ENCODE peak calls at places on chromosomes 7 and 10, in ten cellular contexts. M, H, Q, L, A, S, F, V, G and C are unnamed samples.

GRCh38 chr10:110679633-110680472 is 35.7 kb downstream of the RBM20 start:
- DNase-seq in L (no peak), F (no peak), M (no peak), S (no peak), Q (no peak), A (no peak), H (no peak), V (no peak), G (no peak), C (no peak)

GRCh38 chr7:39592586-39592985 is 26.4 kb downstream of the YAE1 start:
- DNase-seq in S (no peak), F (no peak), V (peak; percentile 37), M (no peak), G (no peak), A (no peak), H (peak; percentile 63), Q (no peak), L (no peak), C (no peak)

GRCh38 chr7:116075351-116076145 is 45.0 kb upstream of the TFEC start:
- DNase-seq in S (no peak), G (no peak), V (no peak), L (peak; percentile 3), M (no peak), A (no peak), H (no peak), Q (no peak), F (no peak), C (no peak)

GRCh38 chr7:80060218-80060806 is 74.3 kb upstream of the GNAI1 start:
- DNase-seq in A (no peak), Q (no peak), F (no peak), M (no peak), L (peak; percentile 31), H (peak; percentile 53), V (peak; percentile 50), G (peak; percentile 32), S (peak; percentile 38), C (no peak)

GRCh38 chr7:158957507-158957900 is 101.1 kb downstream of the DYNC2I1 start:
- DNase-seq in M (no peak), V (no peak), A (no peak), L (no peak), S (no peak), H (no peak), F (peak; percentile 57), Q (peak; percentile 4), G (peak; percentile 39), C (no peak)

GRCh38 chr7:73860859-73861258 is at the start of gene TMEM270:
- DNase-seq in L (no peak), Q (no peak), G (no peak), H (no peak), M (no peak), V (no peak), S (no peak), A (no peak), F (no peak), C (no peak)

GRCh38 chr10:47040041-47040491 is 128.8 kb downstream of the PTPN20 start:
- DNase-seq in L (no peak), A (no peak), M (no peak), S (no peak), Q (no peak), V (no peak), G (no peak), F (no peak), H (no peak), C (no peak)

GRCh38 chr10:18246967-18247366 is 106.7 kb downstream of the CACNB2 start:
- DNase-seq in L (no peak), A (no peak), G (no peak), Q (no peak), H (no peak), F (no peak), S (no peak), V (no peak), M (no peak), C (no peak)

GRCh38 chr10:106436123-106436740 is 728.3 kb downstream of the SORCS1 start:
- DNase-seq in G (no peak), V (peak; percentile 62), L (no peak), F (no peak), H (peak; percentile 29), Q (no peak), A (peak; percentile 70), S (no peak), M (no peak), C (no peak)

GRCh38 chr10:109018892-109019507 is 904.3 kb downstream of the XPNPEP1 start:
- DNase-seq in Q (no peak), H (no peak), L (no peak), M (no peak), S (peak; percentile 4), F (no peak), V (no peak), G (no peak), A (no peak), C (no peak)

GRCh38 chr10:127547997-127548396 is 1.1 kb upstream of the NPS start:
- DNase-seq in S (no peak), L (no peak), V (no peak), A (no peak), H (no peak), Q (no peak), F (no peak), G (no peak), M (no peak), C (no peak)

GRCh38 chr7:106915873-106916272 is 50.8 kb downstream of the PIK3CG start:
- DNase-seq in S (peak; percentile 82), F (no peak), A (no peak), G (no peak), Q (no peak), M (peak; percentile 51), H (no peak), V (no peak), L (no peak), C (peak; percentile 22)

GRCh38 chr7:20653636-20654035 is 38.2 kb downstream of the ABCB5 start:
- DNase-seq in V (no peak), F (no peak), L (no peak), Q (no peak), H (no peak), G (no peak), S (no peak), A (no peak), M (no peak), C (no peak)

GRCh38 chr10:38174341-38174740 is 80.2 kb downstream of the ZNF37A start:
- DNase-seq in S (no peak), M (no peak), L (no peak), F (no peak), Q (no peak), H (no peak), G (no peak), V (no peak), A (no peak), C (no peak)

GRCh38 chr10:62491597-62491996 is 117.4 kb downstream of the ZNF365 start:
- DNase-seq in V (no peak), H (no peak), S (no peak), M (no peak), G (no peak), Q (no peak), A (no peak), L (no peak), F (no peak), C (no peak)

GRCh38 chr10:131819241-131820072 is 81.4 kb upstream of the PPP2R2D start:
- DNase-seq in A (no peak), H (no peak), L (no peak), F (peak; percentile 6), Q (no peak), S (no peak), G (no peak), M (no peak), V (no peak), C (no peak)

GRCh38 chr7:143890558-143890957 is 11.4 kb downstream of the TCAF1 start:
- DNase-seq in S (no peak), F (no peak), M (no peak), H (no peak), L (no peak), Q (no peak), A (no peak), V (no peak), G (no peak), C (no peak)

GRCh38 chr10:64091889-64092288 is 570.7 kb downstream of the REEP3 start:
- DNase-seq in S (peak; percentile 19), F (peak; percentile 22), G (no peak), L (no peak), Q (no peak), V (no peak), H (no peak), M (no peak), A (no peak), C (no peak)

GRCh38 chr10:13719411-13719810 is 132.6 kb downstream of the PRPF18 start:
- DNase-seq in S (no peak), H (no peak), V (no peak), M (no peak), G (no peak), A (no peak), L (no peak), F (no peak), Q (no peak), C (no peak)

GRCh38 chr7:98307971-98308466 is 26.5 kb downstream of the BRI3 start:
- DNase-seq in L (no peak), G (no peak), A (no peak), V (no peak), S (no peak), H (no peak), Q (no peak), F (no peak), M (no peak), C (no peak)

GRCh38 chr7:92767427-92767826 is 68.9 kb downstream of the CDK6 start:
- DNase-seq in H (peak; percentile 36), V (no peak), S (no peak), G (no peak), A (no peak), M (no peak), Q (no peak), L (no peak), F (no peak), C (no peak)